ENCODE peak calls at places on chromosomes 4 and X, in eight cellular contexts. One of them, this sample, is unnamed. For H3K4me1, the result is how much of the 10 kb centered on the place peaks cover.

GRCh38 chr4:71460368-71460767 is 121.5 kb downstream of the SLC4A4 start:
- DNase-seq in body of pancreas: no peak
- DNase-seq in heart left ventricle: no peak
- DNase-seq in iPS DF 6.9: no peak
- DNase-seq in CD8-positive, alpha-beta T cell: no peak
- DNase-seq in fibroblast of lung: no peak
- DNase-seq in psoas muscle: no peak
- DNase-seq in aorta: no peak
- DNase-seq in this sample: peak

GRCh38 chr4:118997601-118998000 is 108.9 kb downstream of the SYNPO2 start:
- DNase-seq in heart left ventricle: no peak
- DNase-seq in psoas muscle: no peak
- DNase-seq in fibroblast of lung: peak
- DNase-seq in CD8-positive, alpha-beta T cell: no peak
- DNase-seq in iPS DF 6.9: no peak
- DNase-seq in aorta: no peak
- DNase-seq in body of pancreas: no peak
- DNase-seq in this sample: no peak

GRCh38 chrX:124212622-124213021 is 119.8 kb upstream of the TEX13D start:
- DNase-seq in body of pancreas: no peak
- DNase-seq in iPS DF 6.9: no peak
- DNase-seq in aorta: no peak
- DNase-seq in heart left ventricle: no peak
- DNase-seq in fibroblast of lung: no peak
- DNase-seq in psoas muscle: no peak
- DNase-seq in CD8-positive, alpha-beta T cell: peak
- DNase-seq in this sample: no peak

GRCh38 chr4:42655921-42656735 is 777 bp downstream of the ATP8A1 start:
- DNase-seq in fibroblast of lung: no peak
- DNase-seq in aorta: peak
- DNase-seq in body of pancreas: peak
- DNase-seq in heart left ventricle: peak
- DNase-seq in iPS DF 6.9: no peak
- DNase-seq in CD8-positive, alpha-beta T cell: peak
- DNase-seq in psoas muscle: peak
- DNase-seq in this sample: peak

GRCh38 chr4:124275-125081 is at the start of gene ZNF718:
- DNase-seq in fibroblast of lung: peak
- DNase-seq in heart left ventricle: peak
- DNase-seq in CD8-positive, alpha-beta T cell: peak
- DNase-seq in iPS DF 6.9: peak
- DNase-seq in aorta: peak
- DNase-seq in psoas muscle: peak
- DNase-seq in body of pancreas: peak
- DNase-seq in this sample: peak

GRCh38 chrX:13219990-13220764 is 99.7 kb downstream of the ATXN3L start:
- DNase-seq in fibroblast of lung: peak
- DNase-seq in CD8-positive, alpha-beta T cell: no peak
- DNase-seq in heart left ventricle: no peak
- DNase-seq in body of pancreas: no peak
- DNase-seq in psoas muscle: no peak
- DNase-seq in aorta: no peak
- DNase-seq in iPS DF 6.9: no peak
- DNase-seq in this sample: no peak

GRCh38 chrX:154712781-154713391 is 38.0 kb downstream of the GAB3 start:
- DNase-seq in aorta: no peak
- DNase-seq in body of pancreas: no peak
- DNase-seq in iPS DF 6.9: no peak
- DNase-seq in heart left ventricle: no peak
- DNase-seq in fibroblast of lung: peak
- DNase-seq in CD8-positive, alpha-beta T cell: peak
- DNase-seq in psoas muscle: no peak
- DNase-seq in this sample: no peak

GRCh38 chr4:86307432-86307831 is 52.4 kb downstream of the MAPK10 start:
- DNase-seq in body of pancreas: no peak
- DNase-seq in psoas muscle: no peak
- DNase-seq in CD8-positive, alpha-beta T cell: no peak
- DNase-seq in aorta: no peak
- DNase-seq in fibroblast of lung: peak
- DNase-seq in iPS DF 6.9: no peak
- DNase-seq in heart left ventricle: no peak
- DNase-seq in this sample: no peak

GRCh38 chr4:51923343-51923742 is 80.4 kb downstream of the DCUN1D4 start:
- DNase-seq in body of pancreas: no peak
- DNase-seq in iPS DF 6.9: no peak
- DNase-seq in psoas muscle: no peak
- DNase-seq in aorta: no peak
- DNase-seq in fibroblast of lung: no peak
- DNase-seq in heart left ventricle: no peak
- DNase-seq in CD8-positive, alpha-beta T cell: no peak
- DNase-seq in this sample: no peak

GRCh38 chr4:566035-566434 is 10.1 kb downstream of the TMEM271 start:
- DNase-seq in psoas muscle: no peak
- DNase-seq in fibroblast of lung: no peak
- DNase-seq in aorta: no peak
- DNase-seq in CD8-positive, alpha-beta T cell: no peak
- DNase-seq in body of pancreas: no peak
- DNase-seq in heart left ventricle: no peak
- DNase-seq in iPS DF 6.9: no peak
- DNase-seq in this sample: no peak

GRCh38 chr4:24867766-24868296 is 45.0 kb downstream of the CCDC149 start:
- DNase-seq in psoas muscle: no peak
- DNase-seq in aorta: no peak
- DNase-seq in iPS DF 6.9: peak
- DNase-seq in heart left ventricle: no peak
- DNase-seq in fibroblast of lung: no peak
- DNase-seq in CD8-positive, alpha-beta T cell: no peak
- DNase-seq in body of pancreas: no peak
- DNase-seq in this sample: no peak

GRCh38 chr4:159296061-159296460 is 193.2 kb downstream of the RAPGEF2 start:
- DNase-seq in fibroblast of lung: peak
- DNase-seq in iPS DF 6.9: no peak
- DNase-seq in aorta: no peak
- DNase-seq in CD8-positive, alpha-beta T cell: no peak
- DNase-seq in heart left ventricle: no peak
- DNase-seq in body of pancreas: no peak
- DNase-seq in psoas muscle: no peak
- DNase-seq in this sample: no peak

GRCh38 chrX:9535101-9535500 is 70.2 kb downstream of the TBL1X start:
- DNase-seq in heart left ventricle: no peak
- DNase-seq in iPS DF 6.9: no peak
- DNase-seq in aorta: no peak
- DNase-seq in body of pancreas: no peak
- DNase-seq in fibroblast of lung: no peak
- DNase-seq in psoas muscle: no peak
- DNase-seq in CD8-positive, alpha-beta T cell: no peak
- DNase-seq in this sample: no peak

GRCh38 chr4:71941001-71941400 is 90.8 kb upstream of the NPFFR2 start:
- DNase-seq in aorta: no peak
- DNase-seq in psoas muscle: no peak
- DNase-seq in iPS DF 6.9: peak
- DNase-seq in fibroblast of lung: peak
- DNase-seq in CD8-positive, alpha-beta T cell: no peak
- DNase-seq in body of pancreas: peak
- DNase-seq in heart left ventricle: no peak
- DNase-seq in this sample: peak

GRCh38 chrX:47992093-47992375 is 11.8 kb downstream of the ZNF182 start:
- DNase-seq in body of pancreas: no peak
- DNase-seq in CD8-positive, alpha-beta T cell: no peak
- DNase-seq in iPS DF 6.9: no peak
- DNase-seq in fibroblast of lung: peak
- DNase-seq in psoas muscle: no peak
- DNase-seq in heart left ventricle: no peak
- DNase-seq in aorta: no peak
- DNase-seq in this sample: no peak

GRCh38 chr4:186831574-186831973 is 107.9 kb upstream of the FAT1 start:
- DNase-seq in iPS DF 6.9: no peak
- DNase-seq in aorta: no peak
- DNase-seq in body of pancreas: no peak
- DNase-seq in psoas muscle: no peak
- DNase-seq in CD8-positive, alpha-beta T cell: no peak
- DNase-seq in fibroblast of lung: no peak
- DNase-seq in heart left ventricle: no peak
- DNase-seq in this sample: no peak
- H3K4me1 ChIP-seq in iPS DF 6.9: under half
- H3K4me1 ChIP-seq in aorta: under half
- H3K4me1 ChIP-seq in body of pancreas: under half
- H3K4me1 ChIP-seq in psoas muscle: under half
- H3K4me1 ChIP-seq in CD8-positive, alpha-beta T cell: under half
- H3K4me1 ChIP-seq in fibroblast of lung: under half
- H3K4me1 ChIP-seq in heart left ventricle: under half
- H3K4me1 ChIP-seq in this sample: under half

GRCh38 chr4:78756721-78757120 is 19.4 kb upstream of the BMP2K start:
- DNase-seq in iPS DF 6.9: no peak
- DNase-seq in CD8-positive, alpha-beta T cell: no peak
- DNase-seq in fibroblast of lung: no peak
- DNase-seq in heart left ventricle: no peak
- DNase-seq in psoas muscle: no peak
- DNase-seq in body of pancreas: no peak
- DNase-seq in aorta: no peak
- DNase-seq in this sample: no peak

GRCh38 chr4:78753091-78753490 is 23.1 kb upstream of the BMP2K start:
- DNase-seq in iPS DF 6.9: no peak
- DNase-seq in heart left ventricle: no peak
- DNase-seq in fibroblast of lung: no peak
- DNase-seq in body of pancreas: no peak
- DNase-seq in psoas muscle: no peak
- DNase-seq in aorta: no peak
- DNase-seq in CD8-positive, alpha-beta T cell: no peak
- DNase-seq in this sample: no peak

GRCh38 chr4:78757574-78757973 is 18.6 kb upstream of the BMP2K start:
- DNase-seq in body of pancreas: no peak
- DNase-seq in iPS DF 6.9: no peak
- DNase-seq in fibroblast of lung: no peak
- DNase-seq in psoas muscle: no peak
- DNase-seq in aorta: no peak
- DNase-seq in CD8-positive, alpha-beta T cell: no peak
- DNase-seq in heart left ventricle: no peak
- DNase-seq in this sample: no peak

GRCh38 chr4:78758105-78758504 is 18.0 kb upstream of the BMP2K start:
- DNase-seq in fibroblast of lung: no peak
- DNase-seq in psoas muscle: no peak
- DNase-seq in body of pancreas: no peak
- DNase-seq in heart left ventricle: no peak
- DNase-seq in CD8-positive, alpha-beta T cell: no peak
- DNase-seq in aorta: no peak
- DNase-seq in iPS DF 6.9: no peak
- DNase-seq in this sample: peak

DNA sequence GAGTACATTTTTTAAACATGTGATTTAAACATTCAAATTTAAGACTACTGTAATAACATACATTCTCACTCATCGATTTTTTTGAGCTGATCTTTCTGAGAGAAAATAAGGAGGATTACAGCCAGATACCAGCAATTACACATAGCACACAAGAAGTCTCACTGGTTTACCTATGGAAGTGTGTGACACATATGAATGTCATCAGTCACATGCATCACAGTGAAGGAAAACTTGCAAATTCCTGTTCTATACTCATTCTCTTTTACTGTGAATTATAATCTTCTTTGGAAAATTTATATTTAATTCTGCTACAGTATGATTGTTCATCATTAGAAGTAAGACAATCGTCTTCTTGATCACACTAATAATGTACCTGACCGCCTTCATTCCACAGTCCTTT is 21.3 kb upstream of the BMP2K start:
- DNase-seq in aorta: no peak
- DNase-seq in psoas muscle: no peak
- DNase-seq in CD8-positive, alpha-beta T cell: no peak
- DNase-seq in iPS DF 6.9: no peak
- DNase-seq in body of pancreas: no peak
- DNase-seq in heart left ventricle: no peak
- DNase-seq in fibroblast of lung: no peak
- DNase-seq in this sample: no peak
- H3K4me1 ChIP-seq in aorta: under half
- H3K4me1 ChIP-seq in psoas muscle: under half
- H3K4me1 ChIP-seq in CD8-positive, alpha-beta T cell: under half
- H3K4me1 ChIP-seq in iPS DF 6.9: under half
- H3K4me1 ChIP-seq in body of pancreas: under half
- H3K4me1 ChIP-seq in heart left ventricle: under half
- H3K4me1 ChIP-seq in fibroblast of lung: under half
- H3K4me1 ChIP-seq in this sample: under half

DNA sequence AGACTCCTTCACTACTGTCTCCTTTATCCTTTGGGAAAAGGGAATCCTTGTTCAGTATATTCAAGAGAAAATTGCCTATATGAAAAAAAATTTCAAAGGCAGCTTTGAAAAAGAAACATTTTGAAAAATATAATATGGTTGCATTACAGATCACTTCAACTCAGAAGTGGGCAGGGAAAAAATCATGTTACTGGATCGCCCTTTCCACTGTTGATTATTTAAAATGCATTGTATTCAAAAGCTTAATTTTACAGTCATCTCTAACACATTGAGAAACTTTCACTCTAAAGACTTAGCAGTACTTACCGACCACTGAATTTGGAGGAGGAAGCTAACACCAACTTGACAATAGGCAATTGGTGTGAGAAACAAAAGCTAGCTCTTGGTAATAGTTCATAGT is 101.8 kb downstream of the CEP135 start:
- DNase-seq in psoas muscle: no peak
- DNase-seq in aorta: no peak
- DNase-seq in CD8-positive, alpha-beta T cell: no peak
- DNase-seq in body of pancreas: no peak
- DNase-seq in fibroblast of lung: no peak
- DNase-seq in heart left ventricle: no peak
- DNase-seq in iPS DF 6.9: no peak
- DNase-seq in this sample: no peak
- H3K4me1 ChIP-seq in psoas muscle: under half
- H3K4me1 ChIP-seq in aorta: under half
- H3K4me1 ChIP-seq in CD8-positive, alpha-beta T cell: under half
- H3K4me1 ChIP-seq in body of pancreas: under half
- H3K4me1 ChIP-seq in fibroblast of lung: under half
- H3K4me1 ChIP-seq in heart left ventricle: under half
- H3K4me1 ChIP-seq in iPS DF 6.9: under half
- H3K4me1 ChIP-seq in this sample: under half

GRCh38 chr4:153452661-153453378 is 13.3 kb upstream of the TMEM131L start:
- DNase-seq in aorta: no peak
- DNase-seq in fibroblast of lung: no peak
- DNase-seq in psoas muscle: no peak
- DNase-seq in body of pancreas: peak
- DNase-seq in CD8-positive, alpha-beta T cell: no peak
- DNase-seq in heart left ventricle: no peak
- DNase-seq in iPS DF 6.9: no peak
- DNase-seq in this sample: no peak

GRCh38 chr4:153450545-153450917 is 15.6 kb upstream of the TMEM131L start:
- DNase-seq in iPS DF 6.9: no peak
- DNase-seq in psoas muscle: no peak
- DNase-seq in aorta: no peak
- DNase-seq in body of pancreas: no peak
- DNase-seq in heart left ventricle: no peak
- DNase-seq in CD8-positive, alpha-beta T cell: no peak
- DNase-seq in fibroblast of lung: no peak
- DNase-seq in this sample: no peak

GRCh38 chr4:153453455-153453854 is 12.7 kb upstream of the TMEM131L start:
- DNase-seq in fibroblast of lung: no peak
- DNase-seq in iPS DF 6.9: no peak
- DNase-seq in CD8-positive, alpha-beta T cell: no peak
- DNase-seq in body of pancreas: no peak
- DNase-seq in aorta: no peak
- DNase-seq in heart left ventricle: no peak
- DNase-seq in psoas muscle: no peak
- DNase-seq in this sample: no peak

GRCh38 chr4:153449338-153449737 is 16.8 kb upstream of the TMEM131L start:
- DNase-seq in fibroblast of lung: no peak
- DNase-seq in psoas muscle: no peak
- DNase-seq in iPS DF 6.9: no peak
- DNase-seq in body of pancreas: no peak
- DNase-seq in CD8-positive, alpha-beta T cell: no peak
- DNase-seq in aorta: no peak
- DNase-seq in heart left ventricle: no peak
- DNase-seq in this sample: no peak

GRCh38 chr4:153451931-153452660 is 14.1 kb upstream of the TMEM131L start:
- DNase-seq in CD8-positive, alpha-beta T cell: no peak
- DNase-seq in heart left ventricle: no peak
- DNase-seq in body of pancreas: peak
- DNase-seq in aorta: no peak
- DNase-seq in psoas muscle: no peak
- DNase-seq in iPS DF 6.9: no peak
- DNase-seq in fibroblast of lung: no peak
- DNase-seq in this sample: no peak
- H3K4me1 ChIP-seq in CD8-positive, alpha-beta T cell: under half
- H3K4me1 ChIP-seq in heart left ventricle: under half
- H3K4me1 ChIP-seq in body of pancreas: under half
- H3K4me1 ChIP-seq in aorta: under half
- H3K4me1 ChIP-seq in psoas muscle: under half
- H3K4me1 ChIP-seq in iPS DF 6.9: under half
- H3K4me1 ChIP-seq in fibroblast of lung: under half
- H3K4me1 ChIP-seq in this sample: under half